ENCODE peak calls at places on chromosomes 5 and 9, in six cellular contexts. T is hepatocyte, V is mesendoderm, S is cardiac muscle cell, L is testis, Z is psoas muscle. E is an unnamed sample. For H3K36me3 and H3K4me1, the result is how much of the 10 kb centered on the place peaks cover.

GRCh38 chr5:15440434-15440833 is 59.5 kb upstream of the FBXL7 start:
- DNase-seq in L (no peak), V (peak), T (no peak), S (peak), Z (no peak), E (no peak)

GRCh38 chr5:129172561-129172960 is 78.0 kb downstream of the ISOC1 start:
- DNase-seq in L (no peak), V (peak), T (peak), S (peak), Z (no peak), E (no peak)

GRCh38 chr9:93133641-93134017 is 422 bp downstream of the NINJ1 start:
- DNase-seq in Z (peak), T (peak), S (peak), L (peak), V (peak), E (no peak)

GRCh38 chr5:59587489-59588337 is 305.8 kb downstream of the PDE4D start:
- DNase-seq in T (peak), S (peak), L (peak), Z (peak), V (peak), E (no peak)

GRCh38 chr5:100694100-100694499 is 158.9 kb downstream of the FAM174A start:
- DNase-seq in L (no peak), T (no peak), Z (no peak), V (no peak), S (no peak), E (no peak)

GRCh38 chr9:28453918-28454317 is 880.6 kb upstream of the C9orf72 start:
- DNase-seq in L (no peak), T (no peak), V (no peak), S (no peak), Z (no peak), E (no peak)

GRCh38 chr9:2138646-2139045 is 123.5 kb downstream of the SMARCA2 start:
- DNase-seq in Z (no peak), L (no peak), V (no peak), T (no peak), S (no peak), E (no peak)

GRCh38 chr9:124415852-124416484 is 726 bp upstream of the PSMB7 start:
- DNase-seq in T (no peak), V (peak), S (no peak), L (peak), Z (no peak), E (no peak)

GRCh38 chr9:101508203-101508602 is 25.4 kb upstream of the RNF20 start:
- DNase-seq in Z (no peak), T (no peak), L (no peak), V (no peak), S (peak), E (no peak)

GRCh38 chr5:163569284-163569683 is 63.9 kb downstream of the MAT2B start:
- DNase-seq in V (peak), Z (no peak), L (no peak), T (no peak), S (peak), E (no peak)

GRCh38 chr5:172646716-172647285 is 5.7 kb downstream of the NEURL1B start:
- DNase-seq in Z (no peak), V (peak), T (peak), L (peak), S (peak), E (no peak)

GRCh38 chr5:136080483-136081180 is 51.8 kb downstream of the TGFBI start:
- DNase-seq in V (peak), Z (peak), S (peak), T (peak), L (peak), E (no peak)

GRCh38 chr5:122929001-122929400 is 83.6 kb downstream of the SNX24 start:
- DNase-seq in S (no peak), V (no peak), L (no peak), T (no peak), Z (no peak), E (no peak)

GRCh38 chr9:127123239-127123935 is 952 bp upstream of the ANGPTL2 start:
- DNase-seq in T (no peak), V (no peak), L (peak), S (no peak), Z (peak), E (no peak)

GRCh38 chr9:86795861-86796497 is 151.3 kb downstream of the GAS1 start:
- DNase-seq in S (peak), L (peak), Z (peak), T (peak), V (peak), E (no peak)

GRCh38 chr5:152379331-152379730 is 25.7 kb downstream of the NMUR2 start:
- DNase-seq in T (no peak), L (no peak), S (peak), Z (no peak), V (no peak), E (no peak)

GRCh38 chr9:133990366-133991210 is 1.5 kb downstream of the VAV2 start:
- DNase-seq in Z (peak), S (peak), L (no peak), V (peak), T (peak), E (no peak)

GRCh38 chr5:83572271-83572670 is 100.7 kb downstream of the VCAN start:
- DNase-seq in T (no peak), L (no peak), S (no peak), V (no peak), Z (no peak), E (no peak)

GRCh38 chr5:126309860-126310259 is 113.3 kb upstream of the GRAMD2B start:
- DNase-seq in Z (no peak), L (no peak), V (no peak), T (no peak), S (peak), E (no peak)

DNA sequence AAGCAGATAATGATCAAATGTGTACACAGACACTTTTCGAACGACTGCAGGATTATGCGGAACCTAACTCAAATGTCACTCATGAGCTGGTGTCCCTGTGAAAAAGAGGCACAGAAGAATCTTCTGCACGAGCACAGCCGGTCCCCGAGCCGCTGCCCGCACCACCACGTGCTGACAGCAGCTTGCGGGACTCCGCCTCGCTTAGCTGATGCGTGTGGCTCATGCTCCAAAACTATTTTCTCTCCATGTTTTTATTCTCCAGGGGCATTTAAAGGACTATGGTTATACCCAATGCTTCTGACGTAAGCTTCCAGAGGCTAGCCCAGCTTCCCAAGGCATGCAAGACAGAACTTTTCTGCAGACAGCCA is 9.5 kb downstream of the SEC16A start:
- DNase-seq in L (no peak), S (no peak), Z (no peak), T (no peak), V (no peak), E (no peak)
- H3K36me3 ChIP-seq in L (under half), S (half or more), Z (half or more), T (under half), V (under half), E (under half)

GRCh38 chr5:1514027-1514818 is 9.5 kb downstream of the LPCAT1 start:
- DNase-seq in S (no peak), L (peak), Z (peak), V (no peak), T (no peak), E (no peak)

GRCh38 chr5:1517838-1518237 is 5.9 kb downstream of the LPCAT1 start:
- DNase-seq in L (peak), Z (peak), V (no peak), T (no peak), S (no peak), E (no peak)

GRCh38 chr5:1515311-1515920 is 8.3 kb downstream of the LPCAT1 start:
- DNase-seq in Z (peak), V (peak), S (no peak), L (peak), T (no peak), E (no peak)

GRCh38 chr5:1516615-1517601 is 6.9 kb downstream of the LPCAT1 start:
- DNase-seq in L (peak), T (no peak), S (peak), V (peak), Z (peak), E (no peak)

DNA sequence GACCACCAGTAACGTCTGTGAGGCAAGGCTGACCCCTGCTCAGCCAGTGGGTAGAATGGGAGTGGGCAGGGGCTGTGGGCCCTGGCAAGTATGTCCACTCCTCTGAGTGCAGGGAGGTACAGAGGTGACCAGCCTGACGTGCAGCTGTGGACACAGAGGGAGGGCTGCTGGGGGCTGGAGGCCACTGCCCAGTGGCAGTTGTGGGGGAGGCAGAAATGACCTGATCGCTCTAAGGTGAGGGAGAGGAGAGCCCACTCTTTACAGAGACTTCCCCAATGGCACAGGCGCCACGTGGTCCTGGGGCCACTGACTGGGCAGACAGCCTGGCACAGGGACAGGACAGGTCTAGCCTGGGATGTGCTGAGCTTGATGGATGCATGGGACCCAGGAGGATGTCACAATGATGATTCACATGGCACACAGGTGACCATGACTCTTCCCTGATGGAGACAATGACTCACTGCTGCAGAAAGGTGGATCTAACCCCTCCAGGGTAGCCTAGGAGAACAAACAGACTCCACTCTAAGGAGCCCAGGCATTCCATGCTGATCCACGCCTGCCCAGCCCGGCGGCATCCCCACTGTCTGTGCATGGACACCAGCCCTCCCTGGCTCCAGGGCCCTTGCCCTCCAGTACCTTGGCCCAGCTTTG is 7.7 kb downstream of the LPCAT1 start:
- DNase-seq in S (no peak), Z (peak), L (peak), T (peak), V (peak), E (peak)
- H3K4me1 ChIP-seq in S (under half), Z (under half), L (under half), T (under half), V (under half), E (half or more)

DNA sequence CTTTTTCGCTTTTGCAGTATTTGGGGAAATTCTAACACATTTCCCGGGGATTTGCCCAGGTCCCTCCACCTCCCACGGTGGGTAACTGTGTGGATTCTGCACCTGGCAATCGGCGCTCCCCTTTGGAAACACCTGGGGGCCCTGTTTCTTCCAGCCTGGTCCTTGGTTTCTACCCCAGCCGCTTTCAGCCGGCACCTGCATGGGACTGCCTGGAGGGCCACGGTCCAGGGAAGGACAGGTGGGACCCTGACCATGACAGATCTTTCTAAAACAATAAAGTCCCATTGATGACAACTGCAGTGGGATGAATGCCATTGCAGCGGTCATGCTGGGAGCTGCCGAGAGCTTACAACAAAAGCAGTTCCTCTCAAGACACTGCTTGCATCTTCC is 91.8 kb downstream of the ANKRD33B start:
- DNase-seq in L (no peak), S (no peak), V (no peak), Z (peak), T (no peak), E (no peak)
- H3K36me3 ChIP-seq in L (under half), S (under half), V (under half), Z (under half), T (under half), E (under half)

DNA sequence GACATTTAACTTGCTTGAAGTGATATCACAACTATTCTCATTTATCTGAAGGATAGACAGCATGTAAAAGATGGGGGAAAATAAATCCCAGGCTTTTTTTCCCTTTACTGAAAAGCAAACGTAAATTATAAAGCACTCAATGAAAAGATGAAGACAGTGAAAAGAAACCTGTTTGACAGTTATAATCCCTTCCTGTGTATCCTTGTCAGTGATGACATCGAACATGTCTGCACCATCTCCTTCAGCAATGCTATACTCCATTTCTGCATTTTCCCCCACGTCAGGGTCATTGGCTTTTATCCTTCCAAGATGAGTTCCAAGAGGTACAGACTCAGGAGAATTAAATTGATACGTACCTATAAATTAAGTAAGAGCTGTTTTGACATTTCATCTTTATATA is 134.9 kb downstream of the CDH9 start:
- DNase-seq in S (no peak), Z (no peak), T (no peak), V (no peak), L (no peak), E (no peak)
- H3K4me1 ChIP-seq in S (under half), Z (under half), T (under half), V (under half), L (under half), E (under half)

GRCh38 chr9:81207651-81208050 is 481.7 kb downstream of the TLE1 start:
- DNase-seq in T (no peak), Z (no peak), L (no peak), V (no peak), S (no peak), E (no peak)
- H3K36me3 ChIP-seq in T (under half), Z (under half), L (under half), V (under half), S (under half), E (under half)

DNA sequence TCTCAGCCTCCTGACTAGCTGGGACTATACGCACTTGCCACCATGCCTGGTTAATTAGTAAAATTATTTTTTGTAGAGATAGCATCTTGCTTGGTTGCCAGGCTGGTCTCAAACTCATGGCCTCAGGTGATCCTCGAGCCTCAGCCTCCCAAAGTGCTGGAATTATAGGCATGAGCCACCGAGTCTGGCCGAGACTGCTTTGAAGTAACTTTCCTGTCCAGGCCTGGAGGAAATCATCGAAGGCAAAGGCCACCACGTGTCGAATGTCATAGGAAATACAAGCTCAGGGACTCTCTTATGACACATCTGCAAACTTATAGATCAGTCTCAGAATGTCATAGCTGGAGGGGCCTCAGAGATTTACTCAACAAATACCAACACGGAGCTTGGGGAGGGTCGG is 25.1 kb downstream of the RAPGEF1 start:
- DNase-seq in L (no peak), T (no peak), S (no peak), Z (no peak), V (no peak), E (no peak)
- H3K4me1 ChIP-seq in L (under half), T (under half), S (under half), Z (half or more), V (under half), E (under half)

DNA sequence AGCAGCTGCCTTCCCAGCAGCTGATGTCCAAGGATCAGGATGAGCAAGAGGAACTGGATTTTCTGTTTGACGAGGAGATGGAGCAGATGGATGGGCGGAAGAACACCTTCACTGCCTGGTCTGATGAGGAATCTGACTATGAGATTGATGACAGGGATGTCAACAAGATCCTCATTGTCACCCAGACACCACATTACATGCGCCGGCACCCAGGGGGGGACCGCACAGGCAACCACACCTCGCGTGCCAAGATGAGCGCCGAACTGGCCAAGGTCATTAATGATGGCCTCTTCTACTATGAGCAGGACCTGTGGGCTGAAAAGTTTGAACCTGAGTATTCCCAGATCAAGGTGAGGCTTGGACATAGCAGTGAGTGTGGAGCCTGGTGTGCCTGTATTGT is 46.9 kb downstream of the LARP1 start:
- DNase-seq in T (no peak), Z (no peak), L (no peak), V (no peak), S (no peak), E (no peak)
- H3K36me3 ChIP-seq in T (under half), Z (half or more), L (under half), V (under half), S (half or more), E (under half)

DNA sequence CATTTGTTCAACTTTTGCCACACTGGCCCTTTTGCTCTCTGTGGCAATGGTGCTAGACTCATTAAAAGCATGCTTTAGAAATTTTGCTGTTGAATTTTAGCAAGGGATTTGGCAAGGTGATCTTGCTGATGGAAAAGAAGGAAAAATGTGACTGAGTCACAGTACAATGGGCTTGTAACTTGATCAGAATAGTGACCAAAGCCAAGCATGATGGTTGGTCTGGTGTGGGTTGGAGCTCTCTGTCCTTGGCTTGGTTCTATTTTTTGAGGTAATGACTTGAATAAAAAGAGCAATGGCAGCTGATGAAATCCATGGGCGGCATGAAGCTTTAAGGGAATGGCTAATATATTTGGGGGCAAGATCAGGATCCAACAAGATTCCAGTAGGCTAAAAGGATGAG is 114.4 kb upstream of the ZNF366 start:
- DNase-seq in T (no peak), Z (no peak), L (no peak), V (no peak), S (no peak), E (no peak)
- H3K4me1 ChIP-seq in T (under half), Z (half or more), L (under half), V (under half), S (under half), E (under half)

DNA sequence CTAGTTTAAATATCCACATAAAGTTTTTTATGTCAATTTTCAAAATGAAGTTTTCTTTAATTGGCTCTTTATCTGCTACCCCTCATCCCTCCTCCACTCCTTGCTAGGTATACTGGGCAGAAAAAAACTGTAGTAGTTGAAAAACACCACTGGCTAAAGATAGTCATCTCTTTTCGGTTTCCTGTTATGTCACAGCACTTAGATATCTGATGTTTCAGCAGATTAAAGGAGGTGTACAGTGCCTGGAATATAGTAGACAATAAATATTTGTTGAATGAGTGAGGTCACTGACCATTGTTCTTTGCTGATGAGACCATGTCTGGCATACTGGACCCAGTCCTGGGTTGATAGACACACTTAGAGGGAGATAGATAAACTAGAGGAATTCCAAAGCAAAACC is 3.2 kb downstream of the GRPEL2 start:
- DNase-seq in V (no peak), L (no peak), T (no peak), S (no peak), Z (no peak), E (peak)
- H3K36me3 ChIP-seq in V (under half), L (under half), T (under half), S (under half), Z (half or more), E (under half)

E was measured in naive thymus-derived CD4-positive, alpha-beta T cell.